ENCODE peak calls at places on chromosomes 5 and 9, in four cellular contexts. O, E, X and G are unnamed samples.

GRCh38 chr5:158873115-158873514 is 226.6 kb downstream of the EBF1 start:
- DNase-seq in E (no peak), X (no peak), O (no peak), G (no peak)

GRCh38 chr5:105882956-105883481 is 1787.7 kb downstream of the EFNA5 start:
- DNase-seq in O (no peak), X (peak), E (no peak), G (no peak)

GRCh38 chr5:8321272-8321671 is 452.3 kb downstream of the MTRR start:
- DNase-seq in X (no peak), E (no peak), O (no peak), G (no peak)

GRCh38 chr9:137804908-137805356 is 72.7 kb upstream of the CACNA1B start:
- DNase-seq in X (no peak), O (no peak), E (no peak), G (no peak)

GRCh38 chr5:34658023-34658422 is 1.9 kb downstream of the RAI14 start:
- DNase-seq in X (no peak), E (no peak), O (peak), G (no peak)

GRCh38 chr5:131983244-131983771 is 28.1 kb downstream of the ACSL6 start:
- DNase-seq in O (no peak), X (no peak), E (no peak), G (no peak)

GRCh38 chr9:126420643-126421564 is 94.3 kb downstream of the MVB12B start:
- DNase-seq in E (no peak), X (peak), O (no peak), G (no peak)

GRCh38 chr9:135448570-135449180 is 30.9 kb upstream of the PPP1R26 start:
- DNase-seq in X (no peak), O (no peak), E (no peak), G (no peak)

GRCh38 chr9:85258823-85259370 is 482.9 kb downstream of the AGTPBP1 start:
- DNase-seq in O (peak), X (peak), E (peak), G (peak)

GRCh38 chr9:127525426-127526188 is 74.3 kb downstream of the LRSAM1 start:
- DNase-seq in O (no peak), E (no peak), X (no peak), G (no peak)

GRCh38 chr5:53111139-53111538 is 1.6 kb upstream of the MOCS2 start:
- DNase-seq in X (no peak), O (no peak), E (no peak), G (no peak)

GRCh38 chr5:15393146-15393545 is 106.8 kb upstream of the FBXL7 start:
- DNase-seq in O (no peak), X (no peak), E (no peak), G (no peak)

GRCh38 chr5:132227485-132228240 is at the start of gene P4HA2:
- DNase-seq in O (peak), X (peak), E (peak), G (peak)

GRCh38 chr5:33772276-33772990 is 119.4 kb downstream of the ADAMTS12 start:
- DNase-seq in E (no peak), O (no peak), X (no peak), G (no peak)

GRCh38 chr5:173329370-173330150 is 1.3 kb upstream of the STC2 start:
- DNase-seq in O (peak), X (peak), E (peak), G (peak)
- TF ChIP-seq CTCF in O (peak), X (no peak), E (no peak), G (no peak)

GRCh38 chr9:121538221-121538620 is 38.6 kb upstream of the GGTA1 start:
- DNase-seq in O (no peak), X (no peak), E (no peak), G (no peak)
- TF ChIP-seq CTCF in O (no peak), X (no peak), E (peak), G (no peak)

GRCh38 chr9:122463828-122464632 is 13.7 kb downstream of the OR1J1 start:
- DNase-seq in O (peak), X (no peak), E (no peak), G (no peak)
- TF ChIP-seq CTCF in O (peak), X (no peak), E (no peak), G (peak)

DNA sequence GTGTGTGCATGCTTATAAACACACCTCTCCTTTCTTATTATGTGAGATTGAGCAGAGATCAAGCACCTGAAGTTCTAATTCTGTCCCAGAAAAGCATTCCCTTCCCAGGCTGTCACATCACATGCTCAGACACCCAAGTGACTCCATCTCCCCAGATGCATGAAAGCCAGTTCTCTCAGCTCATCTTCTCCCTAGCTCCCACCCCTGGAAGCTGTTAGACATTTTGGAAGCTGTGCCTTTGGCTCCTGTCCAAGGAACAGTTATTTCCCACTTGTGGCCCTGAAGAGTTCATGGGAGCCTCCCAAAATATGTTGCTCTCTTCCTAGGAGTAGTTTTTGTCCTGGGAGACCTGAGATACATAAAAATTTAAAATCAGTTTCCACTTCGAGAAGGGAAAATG is 161.3 kb upstream of the GAS1 start:
- DNase-seq in E (no peak), O (no peak), X (no peak), G (no peak)
- TF ChIP-seq CTCF in E (no peak), O (no peak), X (no peak), G (no peak)

GRCh38 chr5:38162625-38163024 is 95.7 kb upstream of the EGFLAM start:
- DNase-seq in X (no peak), E (no peak), O (no peak), G (no peak)

GRCh38 chr5:38154615-38155204 is 103.6 kb upstream of the EGFLAM start:
- DNase-seq in X (no peak), E (no peak), O (no peak), G (no peak)

GRCh38 chr5:38151878-38152277 is 106.5 kb upstream of the EGFLAM start:
- DNase-seq in X (peak), O (no peak), E (no peak), G (no peak)

DNA sequence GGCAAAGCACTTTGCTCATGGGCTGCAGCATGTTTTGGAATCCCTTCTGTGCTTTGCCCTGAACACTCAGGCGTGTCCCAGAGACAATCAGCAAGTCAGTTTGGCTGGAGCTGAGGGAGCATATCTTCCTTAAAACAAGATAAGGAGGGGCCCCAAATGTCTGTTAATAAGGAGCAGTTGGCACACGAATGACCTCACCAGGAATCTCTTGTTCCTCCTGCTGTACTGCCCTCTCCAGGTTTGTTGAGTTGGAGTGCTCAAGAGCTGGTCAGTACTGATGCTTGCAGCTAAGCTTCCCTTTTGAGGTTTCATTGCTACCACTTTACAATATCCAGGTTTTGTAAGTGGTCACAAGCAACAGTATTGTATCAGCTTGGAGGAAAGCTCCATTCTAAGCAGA is 101.3 kb upstream of the EGFLAM start:
- DNase-seq in E (no peak), O (no peak), X (no peak), G (no peak)
- TF ChIP-seq CTCF in E (no peak), O (no peak), X (no peak), G (no peak)